ENCODE peak calls at places on chromosome 9, in five cellular contexts. J, F, A, B and W are unnamed samples.

GRCh38 chr9:27206041-27206440 is 90.9 kb downstream of the EQTN start:
- DNase-seq in B (no peak), A (no peak), J (no peak), F (no peak), W (no peak)

GRCh38 chr9:126328415-126328814 is 1.8 kb downstream of the MVB12B start:
- DNase-seq in A (no peak), J (no peak), B (no peak), F (no peak), W (no peak)

GRCh38 chr9:86202338-86202882 is 57.0 kb downstream of the C9orf153 start:
- DNase-seq in J (no peak), A (peak; percentile 10), B (peak; percentile 72), F (peak; percentile 76), W (peak; percentile 61)

GRCh38 chr9:133726401-133727276 is 11.5 kb downstream of the SARDH start:
- DNase-seq in A (peak; percentile 62), J (no peak), F (peak; percentile 72), B (peak; percentile 69), W (peak; percentile 62)

GRCh38 chr9:126687868-126688503 is 74.3 kb downstream of the LMX1B start:
- DNase-seq in B (no peak), J (no peak), A (no peak), F (no peak), W (no peak)

GRCh38 chr9:6945871-6946270 is 188.1 kb downstream of the KDM4C start:
- DNase-seq in B (no peak), J (no peak), A (no peak), F (no peak), W (no peak)

GRCh38 chr9:129454468-129455067 is 166.3 kb downstream of the C9orf50 start:
- DNase-seq in F (no peak), J (peak; percentile 46), A (no peak), B (no peak), W (no peak)

GRCh38 chr9:7117676-7118561 is 360.1 kb downstream of the KDM4C start:
- DNase-seq in J (no peak), B (no peak), F (no peak), A (no peak), W (no peak)

GRCh38 chr9:127129073-127129717 is 6.8 kb upstream of the ANGPTL2 start:
- DNase-seq in A (no peak), F (no peak), B (no peak), J (no peak), W (no peak)

GRCh38 chr9:116335392-116335791 is 181.8 kb downstream of the PAPPA start:
- DNase-seq in A (no peak), B (no peak), J (no peak), F (no peak), W (no peak)

GRCh38 chr9:26850995-26851394 is 41.6 kb downstream of the CAAP1 start:
- DNase-seq in A (no peak), F (no peak), B (no peak), J (no peak), W (no peak)

GRCh38 chr9:22452415-22453010 is 5.9 kb downstream of the DMRTA1 start:
- DNase-seq in A (no peak), J (no peak), F (no peak), B (peak; percentile 17), W (peak; percentile 40)

GRCh38 chr9:130893250-130894101 is 3.1 kb downstream of the QRFP start:
- DNase-seq in A (peak; percentile 51), J (no peak), B (no peak), F (no peak), W (no peak)

GRCh38 chr9:128372188-128372641 is 1.0 kb downstream of the URM1 start:
- DNase-seq in F (no peak), J (peak; percentile 35), B (no peak), A (no peak), W (no peak)

GRCh38 chr9:70589571-70590263 is 175.3 kb upstream of the KLF9 start:
- DNase-seq in A (peak; percentile 61), B (no peak), F (no peak), J (no peak), W (no peak)

GRCh38 chr9:22097712-22098111 is 88.6 kb upstream of the CDKN2B start:
- DNase-seq in B (no peak), J (no peak), A (no peak), F (no peak), W (no peak)

GRCh38 chr9:128550770-128551651 is 1.4 kb upstream of the SPTAN1 start:
- DNase-seq in F (peak; percentile 76), A (peak; percentile 49), J (peak; percentile 33), B (no peak), W (no peak)

GRCh38 chr9:110714314-110714713 is 45.7 kb downstream of the MUSK start:
- DNase-seq in A (no peak), B (peak; percentile 16), J (no peak), F (no peak), W (no peak)

GRCh38 chr9:27227192-27227591 is 69.8 kb downstream of the EQTN start:
- DNase-seq in B (no peak), J (no peak), F (no peak), A (no peak), W (no peak)

GRCh38 chr9:131394464-131395026 is 659 bp downstream of the PRRC2B start:
- DNase-seq in J (no peak), B (no peak), F (peak; percentile 73), A (peak; percentile 54), W (peak; percentile 58)

GRCh38 chr9:77606526-77606925 is 41.6 kb downstream of the GNA14 start:
- DNase-seq in J (no peak), B (no peak), A (no peak), F (no peak), W (peak; percentile 30)

GRCh38 chr9:4371108-4371507 is 71.2 kb upstream of the GLIS3 start:
- DNase-seq in A (no peak), F (no peak), B (no peak), J (no peak), W (no peak)

GRCh38 chr9:130988400-130988747 is 20.6 kb upstream of the LAMC3 start:
- DNase-seq in J (no peak), B (no peak), F (no peak), A (no peak), W (no peak)

GRCh38 chr9:89410709-89411111 is 87.2 kb downstream of the SEMA4D start:
- DNase-seq in A (no peak), F (no peak), J (no peak), B (no peak), W (no peak)

GRCh38 chr9:137383453-137384115 is 39.4 kb downstream of the EXD3 start:
- DNase-seq in F (no peak), B (no peak), A (no peak), J (no peak), W (no peak)

GRCh38 chr9:118992813-118993747 is 376.2 kb downstream of the BRINP1 start:
- DNase-seq in B (no peak), F (no peak), A (no peak), J (no peak), W (no peak)

GRCh38 chr9:108671156-108671555 is 184.6 kb downstream of the ACTL7B start:
- DNase-seq in B (peak; percentile 42), A (no peak), J (no peak), F (peak; percentile 57), W (peak; percentile 62)

GRCh38 chr9:137774775-137775386 is 102.7 kb upstream of the CACNA1B start:
- DNase-seq in A (no peak), F (no peak), J (no peak), B (no peak), W (no peak)

GRCh38 chr9:109534151-109534550 is 36.0 kb upstream of the PTPN3 start:
- DNase-seq in J (no peak), F (no peak), A (no peak), B (no peak), W (no peak)

GRCh38 chr9:95189230-95190098 is 128.0 kb downstream of the FANCC start:
- DNase-seq in J (no peak), A (peak; percentile 84), F (no peak), B (no peak), W (no peak)

GRCh38 chr9:129497064-129497836 is 123.7 kb downstream of the C9orf50 start:
- DNase-seq in F (peak; percentile 72), J (peak; percentile 82), B (no peak), A (peak; percentile 36), W (peak; percentile 62)

GRCh38 chr9:116713266-116713665 is 26.2 kb downstream of the TRIM32 start:
- DNase-seq in B (no peak), J (no peak), A (no peak), F (no peak), W (no peak)

GRCh38 chr9:112033237-112034215 is 136.9 kb downstream of the UGCG start:
- DNase-seq in J (no peak), A (no peak), F (no peak), B (no peak), W (no peak)

GRCh38 chr9:33818167-33818831 is 1.3 kb downstream of the UBE2R2 start:
- DNase-seq in J (peak; percentile 74), A (no peak), B (no peak), F (no peak), W (no peak)